ENCODE peak calls at places on chromosome 11, in four cellular contexts. Z is fibroblast of mammary gland, N is colonic mucosa, M is type B pancreatic cell. X is an unnamed sample.

GRCh38 chr11:4087551-4087950 is 7.0 kb upstream of the RRM1 start:
- DNase-seq in N (no peak), M (no peak), Z (no peak), X (no peak)

GRCh38 chr11:75032550-75032935 is 43.8 kb downstream of the NEU3 start:
- DNase-seq in Z (no peak), N (no peak), M (no peak), X (no peak)

GRCh38 chr11:120489799-120490198 is 21.7 kb upstream of the GRIK4 start:
- DNase-seq in N (no peak), Z (no peak), M (no peak), X (no peak)

GRCh38 chr11:834371-835316 is 1.9 kb downstream of the CD151 start:
- DNase-seq in N (peak), Z (peak), M (no peak), X (no peak)

GRCh38 chr11:112277937-112278336 is 17.3 kb upstream of the PLET1 start:
- DNase-seq in N (no peak), M (no peak), Z (no peak), X (no peak)

GRCh38 chr11:59614277-59615131 is 1.1 kb downstream of the OSBP start:
- DNase-seq in M (no peak), N (no peak), Z (peak), X (no peak)

GRCh38 chr11:7673724-7674434 is 579 bp upstream of the CYB5R2 start:
- DNase-seq in M (no peak), N (peak), Z (peak), X (peak)

GRCh38 chr11:35751664-35752061 is 89.1 kb downstream of the TRIM44 start:
- DNase-seq in N (no peak), M (no peak), Z (no peak), X (no peak)

GRCh38 chr11:80107415-80107814 is 666.6 kb upstream of the TENM4 start:
- DNase-seq in N (no peak), M (no peak), Z (no peak), X (no peak)

GRCh38 chr11:75260396-75260795 is 19.8 kb downstream of the TPBGL start:
- DNase-seq in Z (no peak), N (no peak), M (no peak), X (no peak)

GRCh38 chr11:111456859-111457730 is 55.1 kb downstream of the BTG4 start:
- DNase-seq in M (peak), Z (no peak), N (no peak), X (no peak)

GRCh38 chr11:62545437-62546243 is 966 bp downstream of the AHNAK start:
- DNase-seq in M (peak), N (peak), Z (peak), X (peak)

GRCh38 chr11:86176165-86176884 is 68.2 kb upstream of the EED start:
- DNase-seq in Z (peak), N (no peak), M (no peak), X (no peak)

GRCh38 chr11:7436146-7436545 is 49.2 kb upstream of the OLFML1 start:
- DNase-seq in Z (no peak), M (no peak), N (no peak), X (no peak)

GRCh38 chr11:10916674-10917073 is 58.8 kb upstream of the ZBED5 start:
- DNase-seq in Z (peak), N (no peak), M (no peak), X (no peak)

GRCh38 chr11:94521684-94522083 is 9.4 kb downstream of the C11orf97 start:
- DNase-seq in N (no peak), M (no peak), Z (peak), X (no peak)

GRCh38 chr11:120327311-120327710 is 2.2 kb downstream of the TLCD5 start:
- DNase-seq in Z (no peak), M (no peak), N (no peak), X (no peak)

GRCh38 chr11:108973402-108974119 is 308.7 kb downstream of the DDX10 start:
- DNase-seq in Z (peak), N (no peak), M (no peak), X (no peak)

GRCh38 chr11:16609769-16610168 is 128.7 kb upstream of the C11orf58 start:
- DNase-seq in N (no peak), Z (no peak), M (no peak), X (no peak)

GRCh38 chr11:45544826-45545225 is 120.6 kb downstream of the CHST1 start:
- DNase-seq in Z (no peak), M (no peak), N (no peak), X (no peak)

GRCh38 chr11:7688238-7688826 is 15.0 kb upstream of the CYB5R2 start:
- DNase-seq in Z (peak), N (no peak), M (no peak), X (peak)

GRCh38 chr11:65501530-65502273 is 2.9 kb downstream of the MALAT1 start:
- DNase-seq in Z (peak), M (no peak), N (no peak), X (no peak)

GRCh38 chr11:18721576-18722292 is 4.3 kb downstream of the IGSF22 start:
- DNase-seq in N (peak), Z (peak), M (no peak), X (peak)

GRCh38 chr11:3042496-3043314 is 14.5 kb downstream of the CARS1 start:
- DNase-seq in N (no peak), Z (no peak), M (no peak), X (no peak)

GRCh38 chr11:86508604-86509471 is 134.2 kb downstream of the CCDC81 start:
- DNase-seq in Z (peak), N (peak), M (no peak), X (no peak)

GRCh38 chr11:45319077-45319476 is 32.9 kb upstream of the SYT13 start:
- DNase-seq in M (no peak), N (no peak), Z (no peak), X (no peak)

GRCh38 chr11:76891285-76891684 is 30.6 kb downstream of the ACER3 start:
- DNase-seq in N (no peak), Z (no peak), M (no peak), X (no peak)

GRCh38 chr11:1108246-1108900 is 33.7 kb downstream of the MUC2 start:
- DNase-seq in Z (no peak), N (no peak), M (no peak), X (no peak)

GRCh38 chr11:42237701-42238235 is 778.3 kb upstream of the LRRC4C start:
- DNase-seq in Z (peak), M (no peak), N (no peak), X (no peak)

GRCh38 chr11:100739636-100740035 is 52.5 kb downstream of the ARHGAP42 start:
- DNase-seq in N (no peak), Z (peak), M (no peak), X (peak)

GRCh38 chr11:133945087-133945974 is 11.4 kb downstream of the IGSF9B start:
- DNase-seq in M (no peak), N (no peak), Z (peak), X (no peak)

GRCh38 chr11:96017872-96018271 is 94.0 kb upstream of the MTMR2 start:
- DNase-seq in N (no peak), Z (peak), M (no peak), X (no peak)

GRCh38 chr11:122367809-122368231 is 251.8 kb upstream of the BLID start:
- DNase-seq in M (no peak), Z (peak), N (no peak), X (peak)

GRCh38 chr11:77619576-77620198 is 17.9 kb downstream of the CLNS1A start:
- DNase-seq in M (no peak), Z (peak), N (peak), X (peak)

GRCh38 chr11:102112654-102112926 is 2.3 kb downstream of the YAP1 start:
- DNase-seq in Z (no peak), M (no peak), N (no peak), X (no peak)

GRCh38 chr11:102111787-102112653 is 1.8 kb downstream of the YAP1 start:
- DNase-seq in Z (peak), M (no peak), N (peak), X (no peak)

GRCh38 chr11:102110761-102111010 is 439 bp downstream of the YAP1 start:
- DNase-seq in Z (no peak), N (no peak), M (no peak), X (no peak)

GRCh38 chr11:102109896-102110760 is at the start of gene YAP1:
- DNase-seq in Z (peak), N (peak), M (peak), X (peak)

GRCh38 chr11:102111011-102111786 is 952 bp downstream of the YAP1 start:
- DNase-seq in N (peak), M (peak), Z (peak), X (peak)
- TF ChIP-seq CTCF in N (no peak), M (no peak), Z (no peak), X (no peak)

DNA sequence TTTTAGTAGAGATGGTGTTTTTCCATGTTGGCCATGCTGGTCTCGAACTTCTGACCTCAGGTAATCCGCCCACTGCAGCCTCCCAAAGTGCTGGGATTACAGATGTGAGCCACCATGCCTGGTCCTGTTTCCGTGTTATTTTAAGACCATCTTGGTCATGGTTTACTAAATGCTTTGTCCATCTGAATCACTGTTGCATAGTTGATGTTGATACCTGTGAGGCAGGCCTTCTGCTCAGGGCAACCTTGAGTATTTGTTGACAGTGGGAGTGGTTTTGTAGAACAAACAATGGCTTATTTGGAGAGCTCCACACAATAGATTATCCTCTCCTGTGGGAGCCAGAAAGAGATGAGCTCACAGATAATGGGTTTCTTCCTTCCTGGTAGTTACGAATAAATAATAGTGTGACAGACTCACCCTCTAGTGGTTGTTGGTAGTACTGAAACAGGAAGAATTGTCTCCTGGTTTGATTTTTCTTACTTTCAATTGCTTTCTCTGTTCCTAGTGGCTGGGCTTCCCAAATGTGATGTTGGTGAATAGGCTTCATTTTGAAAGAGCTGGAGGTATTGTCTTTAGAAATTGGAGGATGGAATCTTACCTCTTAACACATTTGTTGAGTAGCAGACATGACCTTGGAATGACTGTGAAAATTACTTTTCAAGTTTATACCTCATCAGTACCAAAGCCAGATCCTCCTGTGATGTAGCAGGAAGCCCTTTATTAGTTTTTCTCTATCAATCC is 39.0 kb downstream of the CTNND1 start:
- DNase-seq in Z (peak), N (peak), M (no peak), X (peak)
- TF ChIP-seq CTCF in Z (peak), N (peak), M (peak), X (peak)

GRCh38 chr11:14041040-14041439 is 78.5 kb downstream of the SPON1 start:
- DNase-seq in N (peak), Z (peak), M (no peak), X (no peak)
- TF ChIP-seq CTCF in N (no peak), Z (peak), M (no peak), X (peak)

GRCh38 chr11:20105427-20105826 is 54.8 kb downstream of the DBX1 start:
- DNase-seq in Z (no peak), N (no peak), M (no peak), X (no peak)

GRCh38 chr11:20103281-20103680 is 57.0 kb downstream of the DBX1 start:
- DNase-seq in Z (no peak), M (no peak), N (no peak), X (no peak)

GRCh38 chr11:20099527-20099926 is 60.7 kb downstream of the DBX1 start:
- DNase-seq in N (no peak), Z (no peak), M (no peak), X (no peak)

GRCh38 chr11:20097319-20098221 is 62.7 kb downstream of the DBX1 start:
- DNase-seq in N (no peak), Z (peak), M (no peak), X (no peak)

DNA sequence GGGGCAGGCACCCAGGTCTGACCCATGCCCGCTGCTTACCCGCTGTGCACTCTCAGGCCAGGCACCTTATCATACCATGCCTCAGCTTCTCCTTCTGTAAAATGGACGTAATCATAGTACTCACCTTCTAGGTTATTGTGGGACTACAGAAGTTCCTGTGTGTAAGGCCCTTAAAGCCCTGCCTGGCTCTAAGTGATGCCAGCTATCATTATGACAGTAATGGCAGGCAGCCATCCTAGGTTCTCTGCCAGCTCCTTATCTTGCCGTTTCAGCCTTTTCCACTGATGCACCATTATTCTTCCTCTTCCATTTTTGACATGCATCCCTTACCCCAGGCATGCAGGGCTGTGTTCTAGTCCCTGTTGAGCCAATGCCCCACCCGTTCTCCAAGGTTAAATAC is 57.9 kb downstream of the DBX1 start:
- DNase-seq in N (no peak), M (no peak), Z (no peak), X (no peak)
- TF ChIP-seq CTCF in N (no peak), M (no peak), Z (no peak), X (no peak)

DNA sequence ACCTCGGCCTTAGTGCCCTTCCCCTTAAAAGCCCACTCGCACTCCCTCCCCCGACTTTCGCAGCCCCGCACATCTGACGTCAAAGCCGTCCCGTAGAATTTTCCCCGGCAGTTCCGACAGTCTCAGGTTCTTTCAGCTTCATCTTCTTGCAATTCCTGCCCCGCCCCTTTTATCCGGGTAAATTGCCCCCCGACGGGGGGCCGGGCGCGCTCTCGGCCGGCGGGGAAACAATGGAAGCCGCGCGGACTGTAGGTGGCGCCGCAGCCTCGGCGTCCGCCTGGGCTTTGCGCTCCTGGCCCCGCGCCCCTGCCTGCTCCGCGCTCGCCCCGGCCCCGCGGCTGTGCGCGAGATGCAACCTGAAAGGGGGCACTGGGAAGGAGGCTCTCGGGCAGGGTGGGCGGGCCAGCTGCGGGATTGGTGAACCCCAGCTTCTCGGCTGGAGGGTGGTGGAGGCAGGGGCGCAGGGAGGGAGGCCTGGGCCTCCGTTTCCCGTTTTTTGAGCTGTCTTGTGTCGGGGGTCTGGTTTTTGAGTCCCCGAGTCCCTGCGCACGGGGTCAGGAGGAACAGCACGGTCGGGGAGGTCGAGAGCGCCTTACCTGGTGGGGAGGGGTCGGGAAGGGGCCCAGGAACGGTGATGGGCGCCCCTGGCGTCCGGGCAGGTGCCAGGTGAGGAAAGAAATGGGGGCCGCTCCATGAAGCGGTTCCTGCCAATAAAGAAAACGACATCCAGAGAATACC is 855 bp upstream of the FGF19 start:
- DNase-seq in N (no peak), M (peak), Z (no peak), X (peak)
- TF ChIP-seq CTCF in N (peak), M (peak), Z (no peak), X (peak)

GRCh38 chr11:71426413-71426812 is 21.8 kb downstream of the DHCR7 start:
- DNase-seq in M (no peak), N (no peak), Z (peak), X (no peak)
- TF ChIP-seq CTCF in M (no peak), N (no peak), Z (no peak), X (no peak)

GRCh38 chr11:63764201-63764711 is 4.3 kb downstream of the ZFTA start:
- DNase-seq in N (no peak), M (no peak), Z (no peak), X (peak)

GRCh38 chr11:63765688-63766241 is 2.8 kb downstream of the ZFTA start:
- DNase-seq in M (no peak), N (peak), Z (no peak), X (peak)

GRCh38 chr11:63763506-63764200 is 4.9 kb downstream of the ZFTA start:
- DNase-seq in Z (peak), N (peak), M (peak), X (peak)

GRCh38 chr11:63766501-63767270 is 1.9 kb downstream of the ZFTA start:
- DNase-seq in N (peak), Z (no peak), M (no peak), X (peak)

DNA sequence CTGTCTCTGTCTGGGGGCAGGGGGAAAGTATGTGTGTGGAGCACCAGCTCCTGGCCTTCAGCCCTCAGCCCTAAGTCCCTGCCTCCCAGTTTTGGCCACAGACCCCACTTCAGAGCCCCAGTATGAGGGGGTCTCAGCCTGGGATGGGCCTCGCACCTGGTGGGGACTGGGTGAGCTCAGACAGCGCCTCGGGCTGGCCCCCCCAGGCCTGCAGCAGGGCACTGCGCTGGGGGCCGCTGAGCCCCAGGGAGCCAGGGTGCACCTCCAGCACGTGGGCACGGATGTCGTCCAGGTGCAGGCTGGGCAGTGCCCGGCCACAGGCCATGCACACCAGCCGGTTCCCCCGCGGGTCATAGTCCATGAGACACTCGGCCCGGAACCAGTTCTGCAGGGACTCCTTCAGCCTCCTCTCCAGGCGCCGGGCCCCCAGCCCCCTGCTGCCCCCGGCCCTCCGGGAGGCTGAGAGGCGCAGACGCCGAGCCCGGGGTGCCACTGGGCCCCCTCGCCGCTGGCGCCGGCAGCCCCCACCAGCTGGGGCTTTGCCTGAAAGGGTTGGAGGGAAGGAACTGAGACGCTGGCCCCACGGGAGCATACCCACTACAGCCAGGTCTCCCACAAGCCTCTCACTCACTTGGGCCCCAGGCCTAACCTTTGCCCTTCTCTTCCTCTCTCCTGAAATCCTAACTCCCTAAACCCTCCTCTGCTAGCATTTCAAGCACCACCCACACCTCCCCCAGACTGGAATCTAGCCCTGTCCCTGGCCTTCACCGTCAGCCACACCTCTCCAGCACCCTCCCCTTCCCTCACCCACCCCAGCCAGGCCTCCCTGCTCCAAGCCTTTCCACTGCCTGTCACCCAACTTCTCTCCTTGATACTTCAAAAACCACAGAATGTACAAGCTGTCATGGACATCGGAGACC is 3.6 kb downstream of the ZFTA start:
- DNase-seq in N (peak), Z (peak), M (peak), X (peak)
- TF ChIP-seq CTCF in N (no peak), Z (no peak), M (no peak), X (no peak)

GRCh38 chr11:116513894-116514293 is 258.9 kb downstream of the BUD13 start:
- DNase-seq in N (peak), Z (peak), M (peak), X (peak)
- TF ChIP-seq CTCF in N (peak), Z (peak), M (peak), X (peak)

DNA sequence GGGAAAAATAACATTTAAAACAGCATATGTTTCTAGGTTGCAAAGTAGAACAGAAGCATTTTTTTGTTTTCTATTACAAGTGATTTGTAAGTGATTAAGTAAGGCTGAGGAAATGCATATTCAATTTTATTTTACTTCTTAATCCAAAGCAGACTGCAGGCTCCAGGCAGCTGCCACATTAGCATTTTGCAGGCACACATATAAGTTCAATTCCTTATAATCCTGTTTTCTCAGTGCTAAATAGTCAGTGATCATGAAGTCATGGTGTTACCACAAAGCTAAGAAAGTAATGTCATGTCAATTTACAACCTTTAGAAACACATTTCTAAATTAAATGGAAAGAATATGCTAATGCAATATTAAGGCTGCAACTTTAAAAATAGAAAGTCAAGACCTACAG is 149.9 kb downstream of the CNTN5 start:
- DNase-seq in N (no peak), M (no peak), Z (no peak), X (no peak)
- TF ChIP-seq CTCF in N (no peak), M (no peak), Z (no peak), X (no peak)

GRCh38 chr11:84795698-84796097 is 831.4 kb downstream of the DLG2 start:
- DNase-seq in Z (no peak), M (no peak), N (no peak), X (no peak)

GRCh38 chr11:84804026-84804425 is 823.1 kb downstream of the DLG2 start:
- DNase-seq in Z (no peak), M (no peak), N (no peak), X (no peak)

GRCh38 chr11:84794663-84795443 is 832.3 kb downstream of the DLG2 start:
- DNase-seq in M (no peak), Z (no peak), N (no peak), X (no peak)

GRCh38 chr11:84806354-84806753 is 820.8 kb downstream of the DLG2 start:
- DNase-seq in M (no peak), N (no peak), Z (no peak), X (no peak)

GRCh38 chr11:84800755-84801346 is 826.3 kb downstream of the DLG2 start:
- DNase-seq in N (no peak), M (no peak), Z (peak), X (no peak)
- TF ChIP-seq CTCF in N (peak), M (peak), Z (peak), X (peak)

X was measured in nephron progenitor cell.